ENCODE peak calls at places on chromosomes 11 and 22, in six cellular contexts. S is left ventricle myocardium inferior; Y is RWPE1; T is Calu3; L is AG04449; O is stimulated activated CD8-positive, alpha-beta memory T cell treated with anti-CD3 and anti-CD28 coated beads, Interleukin-2, amount 100 ng/mL, for 48 hours. G is an unnamed sample.

GRCh38 chr22:45738206-45738605 is 66.6 kb downstream of the ATXN10 start:
- DNase-seq in S (no peak), Y (no peak), L (no peak), O (no peak), T (no peak), G (no peak)

GRCh38 chr11:117492578-117493251 is 165.1 kb downstream of the CEP164 start:
- DNase-seq in T (no peak), S (no peak), O (no peak), L (no peak), Y (no peak), G (no peak)

GRCh38 chr22:28896611-28897010 is 13.2 kb downstream of the ZNRF3 start:
- DNase-seq in S (no peak), T (no peak), Y (peak; percentile 16), L (no peak), O (no peak), G (no peak)

GRCh38 chr11:612201-612960 is 3.4 kb downstream of the IRF7 start:
- DNase-seq in S (no peak), Y (no peak), O (no peak), L (no peak), T (peak; percentile 55), G (no peak)

GRCh38 chr11:116579857-116580727 is 192.7 kb downstream of the BUD13 start:
- DNase-seq in T (no peak), S (no peak), L (no peak), Y (no peak), O (no peak), G (no peak)

GRCh38 chr11:73236879-73237278 is 18.8 kb downstream of the P2RY2 start:
- DNase-seq in L (no peak), T (peak; percentile 56), Y (peak; percentile 44), O (peak; percentile 37), S (peak; percentile 51), G (no peak)

GRCh38 chr11:124863137-124863825 is 2.0 kb upstream of the ROBO3 start:
- DNase-seq in S (no peak), L (no peak), O (no peak), Y (no peak), T (no peak), G (no peak)

GRCh38 chr22:22508274-22509176 is at the start of gene ZNF280B:
- DNase-seq in O (peak; percentile 80), L (peak; percentile 9), Y (peak; percentile 43), T (peak; percentile 84), S (peak; percentile 46), G (peak; percentile 83)

GRCh38 chr11:1234771-1235614 is 12.1 kb downstream of the MUC5B start:
- DNase-seq in L (no peak), Y (no peak), T (no peak), S (peak; percentile 11), O (no peak), G (no peak)

GRCh38 chr11:121630041-121630440 is 177.3 kb upstream of the SORL1-AS1 start:
- DNase-seq in T (no peak), L (peak; percentile 75), S (no peak), Y (peak; percentile 64), O (no peak), G (no peak)

GRCh38 chr11:44870615-44871176 is 80.0 kb downstream of the TP53I11 start:
- DNase-seq in T (no peak), O (no peak), L (no peak), S (no peak), Y (no peak), G (no peak)

GRCh38 chr11:2825261-2825885 is 60.2 kb downstream of the CDKN1C start:
- DNase-seq in L (peak; percentile 61), S (peak; percentile 85), T (peak; percentile 77), O (no peak), Y (peak; percentile 18), G (no peak)

GRCh38 chr22:37234736-37235711 is 9.0 kb downstream of the RAC2 start:
- DNase-seq in S (no peak), T (no peak), O (no peak), Y (no peak), L (no peak), G (no peak)

GRCh38 chr22:47928626-47929025 is 1166.2 kb downstream of the TBC1D22A start:
- DNase-seq in Y (no peak), T (no peak), O (no peak), L (no peak), S (no peak), G (no peak)

GRCh38 chr11:116459233-116459632 is 313.6 kb downstream of the BUD13 start:
- DNase-seq in L (no peak), Y (no peak), T (no peak), O (no peak), S (no peak), G (no peak)

G was measured in GM18507.